ENCODE peak calls at places on chromosomes 1 and 21, in five cellular contexts. E is tibial nerve, U is fibroblast of the aortic adventitia, F is GM23338, Y is AG10803. L is an unnamed sample.

GRCh38 chr1:102045752-102046151 is 49.0 kb upstream of the OLFM3 start:
- DNase-seq in F (no peak), Y (no peak), U (no peak), E (no peak), L (no peak)

GRCh38 chr21:28632718-28633408 is 359.8 kb downstream of the LTN1 start:
- DNase-seq in F (peak), U (peak), Y (peak), E (no peak), L (peak)

GRCh38 chr21:17901458-17902092 is 82.4 kb upstream of the C21orf91 start:
- DNase-seq in Y (peak), E (no peak), U (peak), F (no peak), L (no peak)

GRCh38 chr21:27248791-27249190 is 281.9 kb upstream of the ADAMTS5 start:
- DNase-seq in Y (no peak), U (no peak), E (no peak), F (no peak), L (no peak)

GRCh38 chr1:7509593-7509992 is 261.5 kb upstream of the VAMP3 start:
- DNase-seq in E (no peak), U (no peak), Y (no peak), F (no peak), L (no peak)

GRCh38 chr1:153773004-153773921 is 1.9 kb upstream of the SLC27A3 start:
- DNase-seq in F (no peak), E (no peak), U (no peak), Y (no peak), L (peak)

GRCh38 chr1:93033785-93034184 is 45.3 kb upstream of the MTF2 start:
- DNase-seq in U (no peak), E (no peak), F (no peak), Y (no peak), L (peak)

GRCh38 chr1:13624526-13624925 is 40.9 kb downstream of the PDPN start:
- DNase-seq in Y (no peak), U (no peak), E (no peak), F (no peak), L (no peak)

GRCh38 chr1:22452401-22452963 is 831 bp downstream of the ZBTB40 start:
- DNase-seq in Y (peak), U (peak), F (no peak), E (no peak), L (peak)

GRCh38 chr1:41936107-41936506 is 17.4 kb upstream of the HIVEP3 start:
- DNase-seq in F (no peak), E (no peak), U (peak), Y (peak), L (no peak)

DNA sequence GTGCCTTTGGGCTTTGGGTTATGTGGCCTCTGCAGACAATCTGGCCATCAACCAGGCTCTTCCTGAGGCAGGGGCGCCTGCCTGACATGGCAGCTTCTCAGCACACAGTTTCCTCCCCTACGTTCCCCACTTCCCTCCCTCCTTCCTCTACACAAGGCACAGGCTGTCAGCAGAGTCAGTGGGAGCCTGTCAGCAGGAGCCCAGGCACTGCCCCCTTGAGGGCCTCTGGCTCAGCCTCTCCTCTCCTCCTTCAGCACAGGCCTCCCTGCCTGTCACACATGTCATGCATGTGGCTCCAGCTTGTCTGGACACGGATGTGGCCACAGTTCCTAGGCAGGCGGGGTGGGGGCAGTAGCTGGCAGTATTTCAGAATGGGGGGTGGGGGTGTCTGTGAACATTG is 52.2 kb upstream of the ARTN start:
- DNase-seq in F (peak), Y (no peak), U (no peak), E (no peak), L (no peak)
- TF ChIP-seq CTCF in F (peak), Y (no peak), U (no peak), E (no peak), L (no peak)

DNA sequence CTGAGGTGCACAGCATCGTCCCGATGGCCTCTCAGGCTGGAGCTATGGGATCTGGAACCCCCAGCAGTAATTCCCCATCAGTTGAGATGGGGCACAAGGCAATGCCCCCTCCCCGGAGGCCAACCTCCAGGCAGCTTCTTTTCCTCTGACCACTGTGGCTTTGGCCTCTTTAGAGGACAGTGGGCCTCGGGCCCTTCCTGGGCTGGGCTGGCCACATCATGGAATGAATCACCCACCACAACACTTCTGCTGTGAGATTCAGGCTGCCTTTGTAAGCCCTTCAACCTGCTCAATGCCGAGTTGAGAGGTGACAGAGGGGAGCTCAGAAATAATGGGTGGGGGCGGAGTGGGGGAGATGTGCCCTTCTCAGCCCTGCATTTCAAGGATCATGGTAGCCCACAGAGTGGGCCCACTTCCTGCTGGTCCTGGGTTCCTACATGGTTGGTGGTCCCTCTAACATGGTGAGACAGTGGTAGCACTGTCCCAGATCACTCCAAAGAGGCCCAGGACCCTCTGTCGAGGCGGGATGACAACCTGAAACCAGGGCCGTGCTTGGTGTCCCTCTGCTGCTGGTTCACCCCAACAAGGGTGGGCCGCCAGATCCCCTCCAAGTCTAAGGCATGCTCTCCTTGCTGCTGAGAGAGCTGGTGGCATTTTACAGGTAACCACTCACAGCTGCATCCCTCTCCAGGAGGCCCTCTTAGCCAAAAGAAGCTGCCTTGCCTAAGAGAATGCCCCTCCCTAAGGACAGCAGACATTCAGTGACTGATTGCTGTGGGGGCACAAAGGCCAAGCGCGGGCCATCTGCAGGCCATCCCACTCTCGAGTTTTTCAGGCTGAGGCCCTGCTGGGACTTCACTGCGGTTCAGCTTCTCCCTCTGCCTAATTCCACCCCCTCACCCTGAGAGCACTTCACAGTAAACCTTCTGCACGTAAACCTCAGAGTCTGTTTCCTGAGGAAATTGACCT is 29.7 kb upstream of the EVA1B start:
- DNase-seq in Y (peak), U (peak), F (no peak), E (no peak), L (peak)
- H3K4me3 ChIP-seq in Y (no peak), U (no peak), F (no peak), E (no peak), L (no peak)

GRCh38 chr1:168687796-168688195 is 41.2 kb downstream of the DPT start:
- DNase-seq in Y (no peak), F (peak), E (no peak), U (no peak), L (no peak)

GRCh38 chr1:168686666-168687065 is 42.3 kb downstream of the DPT start:
- DNase-seq in F (no peak), U (no peak), Y (no peak), E (no peak), L (no peak)

GRCh38 chr1:168691541-168691940 is 37.5 kb downstream of the DPT start:
- DNase-seq in E (no peak), U (no peak), Y (no peak), F (no peak), L (no peak)

GRCh38 chr1:168689726-168690602 is 39.0 kb downstream of the DPT start:
- DNase-seq in F (no peak), Y (peak), U (peak), E (no peak), L (peak)

DNA sequence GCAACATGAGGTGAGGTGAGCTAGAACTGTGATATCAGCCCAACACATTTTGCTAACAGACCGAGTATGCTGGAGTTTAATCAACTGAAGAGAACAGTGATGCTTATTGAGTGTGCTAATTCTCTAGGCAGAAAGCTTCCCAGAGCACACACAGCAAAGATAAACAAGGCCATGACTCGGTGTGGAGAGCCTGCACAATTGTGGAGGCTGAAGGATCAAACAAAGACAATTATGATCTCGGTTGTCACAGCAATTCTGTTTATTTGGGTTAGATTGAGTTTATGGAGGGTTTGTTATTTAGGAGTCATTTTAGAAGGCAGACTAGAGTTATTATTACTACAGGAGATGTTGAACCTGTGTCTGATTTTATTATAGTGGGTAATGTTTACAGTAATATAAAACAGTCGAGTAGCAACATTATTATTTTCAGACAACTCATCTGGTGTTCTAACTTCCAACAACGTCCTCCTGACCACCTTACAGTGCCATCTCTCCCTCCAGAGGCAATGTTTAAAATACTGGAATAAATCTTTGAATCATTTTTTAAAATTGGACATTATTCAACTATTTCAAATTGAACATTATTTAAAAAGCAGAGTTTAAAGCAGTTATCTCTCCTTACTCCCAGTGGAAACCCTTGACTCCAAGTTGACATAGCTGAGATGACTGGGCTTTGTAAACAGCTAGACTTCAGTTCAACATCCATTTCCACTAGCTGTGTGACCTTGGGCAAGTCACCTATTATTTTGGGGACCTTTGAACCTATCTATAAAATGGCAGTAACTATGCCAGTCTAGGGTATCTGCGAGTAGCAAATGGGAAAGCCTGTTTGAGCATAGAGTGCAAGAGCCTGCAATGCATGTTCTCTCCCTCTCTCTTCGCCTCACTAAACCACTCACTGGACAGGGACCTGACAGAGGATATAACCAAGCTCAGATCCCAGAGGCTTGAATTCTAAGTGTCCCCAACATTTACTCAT is 40.0 kb downstream of the DPT start:
- DNase-seq in Y (no peak), F (no peak), E (no peak), U (no peak), L (no peak)
- TF ChIP-seq CTCF in Y (no peak), F (no peak), E (no peak), U (no peak), L (no peak)

GRCh38 chr1:95197616-95198252 is 36.3 kb upstream of the RWDD3 start:
- DNase-seq in Y (peak), E (no peak), F (no peak), U (peak), L (peak)

GRCh38 chr1:95196017-95196416 is 38.0 kb upstream of the RWDD3 start:
- DNase-seq in E (no peak), F (no peak), Y (no peak), U (no peak), L (no peak)

GRCh38 chr1:95193591-95193990 is 40.4 kb upstream of the RWDD3 start:
- DNase-seq in Y (no peak), U (no peak), E (no peak), F (no peak), L (no peak)

GRCh38 chr1:95195046-95195445 is 39.0 kb upstream of the RWDD3 start:
- DNase-seq in Y (no peak), F (no peak), E (no peak), U (no peak), L (no peak)
- H3K4me3 ChIP-seq in Y (no peak), F (no peak), E (no peak), U (no peak), L (no peak)

GRCh38 chr1:151143057-151143435 is 3.4 kb downstream of the SEMA6C start:
- DNase-seq in E (no peak), U (no peak), F (peak), Y (no peak), L (no peak)
- TF ChIP-seq CTCF in E (no peak), U (no peak), F (no peak), Y (no peak), L (no peak)

GRCh38 chr1:184037849-184038591 is 492 bp upstream of the COLGALT2 start:
- DNase-seq in U (no peak), Y (no peak), E (no peak), F (no peak), L (no peak)
- H3K4me3 ChIP-seq in U (peak), Y (peak), E (no peak), F (peak), L (peak)

GRCh38 chr1:205939690-205940330 is 3.4 kb downstream of the SLC26A9 start:
- DNase-seq in E (no peak), Y (no peak), F (peak), U (no peak), L (no peak)
- TF ChIP-seq CTCF in E (no peak), Y (no peak), F (peak), U (peak), L (no peak)

GRCh38 chr1:212860713-212861581 is 2.9 kb downstream of the FLVCR1 start:
- DNase-seq in Y (peak), U (peak), F (peak), E (no peak), L (peak)
- H3K4me3 ChIP-seq in Y (no peak), U (peak), F (peak), E (no peak), L (no peak)

GRCh38 chr1:50750021-50750619 is 209.9 kb downstream of the FAF1 start:
- DNase-seq in Y (peak), F (peak), E (no peak), U (peak), L (peak)
- TF ChIP-seq CTCF in Y (peak), F (peak), E (no peak), U (peak), L (peak)